ENCODE peak calls at places on chromosome 7, in five cellular contexts. G is stimulated activated CD4-positive, alpha-beta T cell treated with anti-CD3 and anti-CD28 coated beads, TNF-alpha, amount 100 ng/mL, for 1 hour; V is T-helper 9 cell; H is right lobe of liver; T is RWPE1. X is an unnamed sample.

GRCh38 chr7:101754432-101755159 is 62.8 kb upstream of the CUX1 start:
- DNase-seq in G (no peak), V (no peak), H (no peak), T (peak), X (no peak)

GRCh38 chr7:35505031-35505430 is 189.9 kb downstream of the HERPUD2 start:
- DNase-seq in G (no peak), V (no peak), H (peak), T (no peak), X (no peak)

GRCh38 chr7:81715984-81716588 is 53.8 kb downstream of the HGF start:
- DNase-seq in G (no peak), V (no peak), H (no peak), T (peak), X (no peak)

GRCh38 chr7:135160098-135160857 is 10.2 kb downstream of the CYREN start:
- DNase-seq in G (no peak), V (no peak), H (no peak), T (no peak), X (no peak)

GRCh38 chr7:40826419-40827216 is 691.8 kb downstream of the SUGCT start:
- DNase-seq in G (no peak), V (no peak), H (no peak), T (no peak), X (no peak)

GRCh38 chr7:143492043-143492471 is 14.4 kb downstream of the TAS2R41 start:
- DNase-seq in G (no peak), V (no peak), H (no peak), T (peak), X (no peak)

GRCh38 chr7:20395094-20395493 is 64.4 kb downstream of the ITGB8 start:
- DNase-seq in G (no peak), V (no peak), H (no peak), T (peak), X (no peak)

GRCh38 chr7:29370531-29371314 is 176.1 kb downstream of the CHN2 start:
- DNase-seq in G (no peak), V (no peak), H (no peak), T (peak), X (peak)

GRCh38 chr7:148623586-148624282 is 33.2 kb downstream of the C7orf33 start:
- DNase-seq in G (no peak), V (no peak), H (no peak), T (no peak), X (no peak)

GRCh38 chr7:142307246-142307900 is 49.5 kb upstream of the PRSS58 start:
- DNase-seq in G (no peak), V (no peak), H (no peak), T (no peak), X (no peak)

GRCh38 chr7:45191361-45191760 is 33.8 kb downstream of the RAMP3 start:
- DNase-seq in G (no peak), V (no peak), H (no peak), T (no peak), X (no peak)

GRCh38 chr7:64997927-64998391 is 7.1 kb upstream of the ZNF117 start:
- DNase-seq in G (no peak), V (no peak), H (no peak), T (peak), X (no peak)

GRCh38 chr7:143171697-143172096 is 11.5 kb upstream of the TAS2R39 start:
- DNase-seq in G (no peak), V (no peak), H (no peak), T (no peak), X (peak)

GRCh38 chr7:34849163-34849960 is 187.9 kb downstream of the DPY19L1 start:
- DNase-seq in G (no peak), V (no peak), H (no peak), T (no peak), X (no peak)

GRCh38 chr7:12637819-12638592 is 49.4 kb upstream of the ARL4A start:
- DNase-seq in G (no peak), V (no peak), H (no peak), T (no peak), X (peak)

GRCh38 chr7:105648561-105649401 is 67.5 kb upstream of the EFCAB10 start:
- DNase-seq in G (no peak), V (no peak), H (no peak), T (peak), X (peak)

GRCh38 chr7:96045919-96046318 is 273.6 kb downstream of the DYNC1I1 start:
- DNase-seq in G (no peak), V (no peak), H (no peak), T (no peak), X (no peak)

GRCh38 chr7:106997487-106998271 is 46.8 kb upstream of the PRKAR2B start:
- DNase-seq in G (no peak), V (no peak), H (no peak), T (no peak), X (no peak)

GRCh38 chr7:151309306-151309705 is 32.3 kb upstream of the NUB1 start:
- DNase-seq in G (no peak), V (no peak), H (no peak), T (no peak), X (no peak)

GRCh38 chr7:142188846-142189245 is 69.0 kb downstream of the PRSS58 start:
- DNase-seq in G (no peak), V (no peak), H (no peak), T (no peak), X (no peak)

GRCh38 chr7:155665957-155666287 is 21.5 kb downstream of the RBM33 start:
- DNase-seq in G (no peak), V (no peak), H (no peak), T (peak), X (no peak)

GRCh38 chr7:50718876-50719275 is 63.8 kb downstream of the GRB10 start:
- DNase-seq in G (no peak), V (no peak), H (no peak), T (no peak), X (no peak)

GRCh38 chr7:16135628-16136027 is 285.7 kb downstream of the CRPPA start:
- DNase-seq in G (no peak), V (no peak), H (no peak), T (no peak), X (no peak)

GRCh38 chr7:135930565-135931423 is 46.4 kb downstream of the MTPN start:
- DNase-seq in G (no peak), V (no peak), H (no peak), T (no peak), X (no peak)